ENCODE peak calls at places on chromosomes 7 and 10, in six cellular contexts. Q is PC-9; U is CD8-positive, alpha-beta memory T cell; T is A549; Z is SJCRH30; N is heart right ventricle. W is an unnamed sample.

GRCh38 chr7:69677054-69677847 is 79.0 kb downstream of the AUTS2 start:
- DNase-seq in Q (no peak), N (no peak), T (peak; percentile 18), Z (no peak), U (no peak), W (no peak)

GRCh38 chr10:87538092-87538795 is 33.6 kb downstream of the MINPP1 start:
- DNase-seq in U (no peak), N (no peak), Z (no peak), T (no peak), Q (no peak), W (no peak)

GRCh38 chr7:28126047-28127041 is 54.3 kb downstream of the JAZF1 start:
- DNase-seq in U (no peak), Z (no peak), Q (no peak), T (no peak), N (no peak), W (no peak)

GRCh38 chr7:105026750-105027149 is 12.7 kb downstream of the KMT2E start:
- DNase-seq in T (no peak), U (no peak), Q (no peak), N (no peak), Z (no peak), W (no peak)

GRCh38 chr7:144584741-144585140 is 181.2 kb upstream of the NOBOX start:
- DNase-seq in Q (no peak), U (no peak), Z (no peak), N (no peak), T (no peak), W (no peak)

GRCh38 chr10:64760371-64760770 is 1239.2 kb downstream of the REEP3 start:
- DNase-seq in T (no peak), U (no peak), Z (no peak), Q (no peak), N (no peak), W (no peak)

GRCh38 chr10:3948843-3949242 is 163.8 kb upstream of the KLF6 start:
- DNase-seq in U (peak; percentile 84), N (no peak), T (peak; percentile 16), Q (no peak), Z (no peak), W (peak; percentile 67)

GRCh38 chr7:78383096-78383495 is 584.5 kb downstream of the PHTF2 start:
- DNase-seq in N (no peak), T (no peak), Q (no peak), Z (no peak), U (no peak), W (no peak)

GRCh38 chr7:83054472-83054871 is 108.2 kb downstream of the PCLO start:
- DNase-seq in Z (no peak), N (no peak), Q (no peak), T (no peak), U (no peak), W (no peak)

GRCh38 chr10:52566471-52567246 is 205.9 kb downstream of the MBL2 start:
- DNase-seq in T (peak; percentile 65), U (no peak), Z (peak; percentile 8), Q (peak; percentile 60), N (no peak), W (peak; percentile 11)

GRCh38 chr10:103584216-103585010 is 90.9 kb downstream of the NEURL1 start:
- DNase-seq in T (no peak), N (peak; percentile 17), Q (no peak), Z (no peak), U (peak; percentile 59), W (no peak)
- H3K4me3 ChIP-seq in T (no peak overlapping the region), N (peak overlapping the region; percentile 57), Q (no peak overlapping the region), Z (no peak overlapping the region), U (peak overlapping the region; percentile 64), W (no peak overlapping the region)

DNA sequence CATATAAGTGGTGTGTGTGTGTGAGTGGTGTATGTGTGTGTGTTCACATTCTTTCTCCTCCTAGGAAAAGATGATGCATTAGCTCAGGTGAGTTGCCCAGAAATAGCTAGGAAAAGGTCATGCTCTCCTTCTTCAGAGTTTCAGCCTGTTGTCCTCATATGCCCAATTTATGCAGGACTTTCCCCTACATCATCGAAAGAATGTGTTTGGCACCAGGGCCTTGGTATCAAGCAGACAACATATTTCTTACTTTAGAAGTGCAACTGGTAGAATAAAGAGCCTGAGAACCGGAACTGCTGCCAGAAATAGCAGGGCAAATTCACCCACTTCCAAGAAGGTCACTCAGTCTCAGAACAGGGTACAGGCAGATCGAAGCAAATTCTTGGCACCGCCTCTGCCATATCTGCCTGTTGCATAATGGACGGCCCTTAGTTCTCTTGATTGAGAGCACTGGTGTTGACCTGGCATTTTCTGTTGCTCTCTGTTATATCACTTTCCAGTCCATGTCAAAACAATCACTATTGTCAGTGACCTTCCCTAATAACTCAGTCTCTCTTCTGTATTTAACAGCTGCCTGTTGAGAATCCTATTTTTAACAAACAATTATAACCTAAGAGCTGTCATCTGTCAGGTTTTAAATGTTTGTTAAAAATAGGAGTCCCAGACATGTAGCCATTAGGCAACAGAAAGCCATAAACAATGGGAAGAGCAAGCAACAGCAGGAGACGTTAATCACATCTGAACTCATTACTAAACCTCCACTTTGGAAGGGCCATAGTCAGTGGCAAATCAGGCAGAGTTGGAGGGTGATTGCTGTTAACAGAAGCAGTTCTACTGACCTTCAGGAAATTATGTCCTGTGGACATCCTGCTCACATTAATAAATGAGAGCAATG is 20.7 kb downstream of the ADRB1 start:
- DNase-seq in T (no peak), U (no peak), Q (no peak), N (peak; percentile 75), Z (no peak), W (no peak)
- H3K4me1 ChIP-seq in T (no peaks in the 10 kb centered on the region), U (peaks cover 11% of the 10 kb centered on the region), Q (no peaks in the 10 kb centered on the region), N (peaks cover 59% of the 10 kb centered on the region), Z (no peaks in the 10 kb centered on the region), W (no peaks in the 10 kb centered on the region)

DNA sequence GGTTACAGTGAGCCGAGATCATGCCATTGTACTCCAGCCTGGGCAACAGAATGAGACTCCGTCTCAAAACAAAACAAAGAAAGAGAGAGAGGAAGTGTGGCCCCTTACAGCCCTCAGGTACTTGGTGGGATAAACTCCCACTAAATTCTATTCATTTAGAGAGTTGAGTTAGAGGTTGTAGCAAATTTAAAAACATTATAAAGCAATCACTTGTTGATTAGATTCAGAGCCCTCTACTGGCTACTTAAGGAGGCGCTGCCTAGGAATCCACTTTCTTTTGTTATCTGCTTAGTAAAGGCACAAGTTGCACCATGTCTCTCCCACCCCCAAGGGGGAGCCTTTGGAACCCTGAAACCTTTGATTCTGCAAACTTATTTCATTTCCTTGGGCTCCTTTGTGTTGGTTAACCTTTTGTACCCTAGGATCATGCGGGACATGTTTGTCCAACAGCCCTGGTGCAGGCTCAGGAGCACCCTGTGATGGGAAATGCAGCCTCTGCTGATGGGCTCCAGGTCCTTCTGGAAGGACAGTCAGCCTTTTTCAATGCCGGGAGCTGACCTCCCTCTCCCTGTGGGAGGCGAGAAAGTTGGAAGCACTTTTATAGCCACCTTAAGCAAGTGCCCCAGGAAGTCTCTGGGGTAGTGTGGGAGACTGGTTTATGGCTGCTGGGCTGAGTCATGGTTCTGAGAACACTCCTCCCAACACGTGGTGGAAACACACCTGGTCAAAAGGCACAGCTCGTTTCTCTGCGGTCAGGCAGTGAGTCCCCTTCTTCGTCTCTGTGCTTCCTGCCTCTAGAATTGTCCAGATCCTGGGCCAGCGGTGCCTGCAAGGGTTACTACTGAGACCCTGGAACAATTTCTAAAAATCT is 2.3 kb downstream of the HKDC1 start:
- DNase-seq in Q (peak; percentile 96), T (peak; percentile 73), N (no peak), Z (no peak), U (peak; percentile 60), W (peak; percentile 99)
- H3K4me3 ChIP-seq in Q (peak overlapping the region; percentile 35), T (peak overlapping the region; percentile 55), N (no peak overlapping the region), Z (no peak overlapping the region), U (peak overlapping the region; percentile 28), W (peak overlapping the region; percentile 74)

DNA sequence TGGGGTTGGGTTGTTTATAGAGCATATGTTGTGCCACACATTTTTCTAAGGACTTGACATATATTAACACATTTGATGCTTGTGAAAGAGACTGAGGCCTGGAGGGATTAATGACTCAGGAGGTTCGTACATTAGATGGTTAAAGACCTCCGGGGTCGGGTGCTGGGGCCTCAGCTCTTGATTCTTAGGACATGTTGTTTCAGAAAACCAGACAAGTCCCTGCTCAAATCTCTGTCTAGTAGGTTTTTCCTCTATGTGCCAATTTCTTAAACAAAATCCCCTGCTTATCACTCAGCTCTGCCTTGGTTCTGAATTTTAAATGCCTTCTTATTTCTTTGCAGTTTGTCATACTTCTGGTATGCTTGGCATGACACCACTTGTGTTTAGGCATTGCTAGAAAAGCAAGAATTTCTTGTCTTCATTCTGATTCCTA is 5.8 kb downstream of the UPP1 start:
- DNase-seq in Q (peak; percentile 95), Z (no peak), T (no peak), N (no peak), U (no peak), W (no peak)
- H3K4me1 ChIP-seq in Q (peaks cover 60% of the 10 kb centered on the region), Z (peaks cover 12% of the 10 kb centered on the region), T (peaks cover 18% of the 10 kb centered on the region), N (peaks cover 20% of the 10 kb centered on the region), U (peaks cover 76% of the 10 kb centered on the region), W (no peaks in the 10 kb centered on the region)

DNA sequence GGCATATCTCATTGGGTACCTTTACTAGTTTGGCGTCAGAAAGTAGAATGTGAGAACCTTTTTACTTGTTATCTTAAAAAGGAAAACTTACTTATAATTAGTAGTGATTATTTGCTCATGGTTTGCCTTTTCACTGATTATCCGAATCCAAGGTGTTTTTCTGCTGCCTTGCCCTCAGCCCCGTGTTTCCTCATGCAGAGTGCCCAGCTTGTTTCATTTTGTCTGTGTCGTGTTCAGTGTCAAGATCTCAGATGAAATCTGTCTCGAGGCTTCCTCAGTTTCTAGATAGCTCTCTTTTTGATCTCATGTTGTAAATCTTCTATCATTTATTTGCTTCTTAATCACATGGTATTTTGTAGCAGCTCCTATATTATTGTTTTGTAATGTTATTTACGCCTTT is 30.1 kb downstream of the RPA3 start:
- DNase-seq in N (no peak), U (no peak), Q (no peak), Z (no peak), T (no peak), W (no peak)
- H3K4me3 ChIP-seq in N (peak overlapping the region; percentile 46), U (no peak overlapping the region), Q (no peak overlapping the region), Z (no peak overlapping the region), T (no peak overlapping the region), W (no peak overlapping the region)

GRCh38 chr7:1239455-1240295 is 7.0 kb downstream of the UNCX start:
- DNase-seq in Q (no peak), Z (no peak), N (no peak), T (no peak), U (no peak), W (no peak)
- H3K4me1 ChIP-seq in Q (no peaks in the 10 kb centered on the region), Z (no peaks in the 10 kb centered on the region), N (peaks cover 29% of the 10 kb centered on the region), T (peaks cover 10% of the 10 kb centered on the region), U (peaks cover 4% of the 10 kb centered on the region), W (no peaks in the 10 kb centered on the region)

DNA sequence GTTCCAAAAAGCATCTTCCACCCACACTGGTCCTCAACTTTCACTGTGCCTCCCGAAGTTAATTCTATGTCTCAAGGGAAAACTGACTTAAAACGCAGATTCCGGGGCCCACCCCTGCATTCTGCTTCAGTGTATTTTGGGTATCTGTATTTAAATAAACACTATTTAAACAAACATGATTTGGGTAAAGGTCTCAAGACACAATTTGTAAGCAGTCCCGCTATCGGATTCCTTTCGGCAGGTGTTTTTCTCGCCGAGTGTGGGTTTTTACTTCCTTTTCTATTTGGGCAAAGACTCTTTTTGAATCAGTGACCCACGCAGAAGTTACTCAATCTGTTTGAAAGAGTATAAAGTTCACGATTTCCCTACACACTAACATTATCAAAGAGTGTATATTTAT is 1.2 kb downstream of the PDIA4 start:
- DNase-seq in N (no peak), U (no peak), Z (no peak), T (no peak), Q (no peak), W (no peak)
- H3K4me3 ChIP-seq in N (peak overlapping the region; percentile 92), U (peak overlapping the region; percentile 70), Z (peak overlapping the region; percentile 85), T (peak overlapping the region; percentile 94), Q (peak overlapping the region; percentile 73), W (peak overlapping the region; percentile 90)

GRCh38 chr7:47875998-47876744 is 72.1 kb downstream of the PKD1L1 start:
- DNase-seq in U (no peak), N (no peak), Z (no peak), Q (no peak), T (no peak), W (no peak)
- H3K4me1 ChIP-seq in U (no peaks in the 10 kb centered on the region), N (peaks cover 5% of the 10 kb centered on the region), Z (no peaks in the 10 kb centered on the region), Q (no peaks in the 10 kb centered on the region), T (peaks cover 10% of the 10 kb centered on the region), W (no peaks in the 10 kb centered on the region)